ENCODE peak calls at places on chromosomes 3 and 15, in six cellular contexts. One of them, this sample, is unnamed.

GRCh38 chr3:39705351-39705900 is 104.0 kb upstream of the MYRIP start:
- DNase-seq in gastrocnemius medialis: no peak
- DNase-seq in GM13976: no peak
- DNase-seq in BJ: peak
- DNase-seq in foreskin fibroblast: peak
- DNase-seq in breast epithelium: no peak
- DNase-seq in this sample: no peak

GRCh38 chr3:62379206-62379834 is 6.0 kb upstream of the FEZF2 start:
- DNase-seq in GM13976: no peak
- DNase-seq in gastrocnemius medialis: no peak
- DNase-seq in foreskin fibroblast: no peak
- DNase-seq in BJ: no peak
- DNase-seq in breast epithelium: no peak
- DNase-seq in this sample: peak

GRCh38 chr3:157501863-157502262 is 1.4 kb downstream of the VEPH1 start:
- DNase-seq in gastrocnemius medialis: no peak
- DNase-seq in GM13976: no peak
- DNase-seq in breast epithelium: no peak
- DNase-seq in foreskin fibroblast: no peak
- DNase-seq in BJ: no peak
- DNase-seq in this sample: no peak

GRCh38 chr3:58217209-58217811 is 6.5 kb upstream of the DNASE1L3 start:
- DNase-seq in foreskin fibroblast: peak
- DNase-seq in breast epithelium: no peak
- DNase-seq in GM13976: peak
- DNase-seq in gastrocnemius medialis: peak
- DNase-seq in BJ: no peak
- DNase-seq in this sample: no peak

GRCh38 chr3:55459838-55460237 is 27.3 kb downstream of the WNT5A start:
- DNase-seq in foreskin fibroblast: no peak
- DNase-seq in GM13976: no peak
- DNase-seq in breast epithelium: no peak
- DNase-seq in gastrocnemius medialis: no peak
- DNase-seq in BJ: no peak
- DNase-seq in this sample: no peak

GRCh38 chr15:65211157-65211982 is at the start of gene CILP:
- DNase-seq in BJ: no peak
- DNase-seq in foreskin fibroblast: peak
- DNase-seq in breast epithelium: no peak
- DNase-seq in gastrocnemius medialis: peak
- DNase-seq in GM13976: no peak
- DNase-seq in this sample: no peak

GRCh38 chr3:49454457-49454856 is 15.6 kb upstream of the DAG1 start:
- DNase-seq in foreskin fibroblast: no peak
- DNase-seq in breast epithelium: no peak
- DNase-seq in BJ: no peak
- DNase-seq in GM13976: peak
- DNase-seq in gastrocnemius medialis: no peak
- DNase-seq in this sample: no peak

GRCh38 chr15:69468241-69469121 is 15.9 kb downstream of the RPLP1 start:
- DNase-seq in foreskin fibroblast: no peak
- DNase-seq in breast epithelium: peak
- DNase-seq in BJ: no peak
- DNase-seq in gastrocnemius medialis: no peak
- DNase-seq in GM13976: peak
- DNase-seq in this sample: peak

GRCh38 chr15:66905954-66906353 is 159.4 kb upstream of the SMAD3 start:
- DNase-seq in foreskin fibroblast: no peak
- DNase-seq in GM13976: no peak
- DNase-seq in BJ: no peak
- DNase-seq in gastrocnemius medialis: no peak
- DNase-seq in breast epithelium: no peak
- DNase-seq in this sample: no peak
- TF ChIP-seq CTCF in foreskin fibroblast: no peak
- TF ChIP-seq CTCF in GM13976: no peak
- TF ChIP-seq CTCF in BJ: peak
- TF ChIP-seq CTCF in gastrocnemius medialis: no peak
- TF ChIP-seq CTCF in breast epithelium: no peak
- TF ChIP-seq CTCF in this sample: no peak

DNA sequence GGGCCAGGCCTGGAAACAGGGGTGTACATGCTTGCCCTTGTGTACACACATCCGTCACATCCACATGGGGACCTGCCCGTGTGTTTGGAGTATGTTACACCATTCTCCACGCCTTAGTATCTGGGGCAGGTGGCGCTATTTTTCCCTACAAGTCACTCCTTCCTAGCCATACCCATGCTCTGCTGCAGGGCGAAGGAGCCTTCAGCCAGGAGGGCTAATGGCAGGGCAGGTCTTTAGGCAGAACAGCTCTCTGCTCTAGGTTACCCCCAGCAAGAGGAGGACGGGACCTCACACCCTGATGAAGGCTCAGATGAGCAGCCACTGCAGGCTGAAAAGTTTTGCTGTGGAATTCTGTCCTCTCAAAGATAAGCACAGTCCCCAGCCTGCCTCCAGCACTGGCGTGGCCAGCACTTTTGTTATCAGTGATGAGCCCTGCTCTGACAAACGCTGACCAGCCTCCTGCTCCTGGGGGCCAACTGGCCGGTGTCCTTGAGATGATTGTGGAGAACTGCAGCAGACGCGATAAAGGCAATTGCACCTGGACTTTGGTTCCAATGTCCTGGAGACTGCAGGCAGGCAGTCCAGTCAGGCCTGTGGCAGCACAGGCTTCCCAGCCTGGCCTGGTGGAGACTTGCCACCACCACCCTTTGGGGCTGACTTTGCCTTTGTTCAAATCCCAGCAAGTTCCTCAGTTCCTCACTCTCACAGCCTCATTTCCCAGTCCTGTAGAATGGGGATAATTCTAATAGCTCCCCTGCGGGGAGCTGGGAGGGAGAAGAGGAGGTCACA is 19.8 kb upstream of the PIGZ start:
- DNase-seq in breast epithelium: no peak
- DNase-seq in BJ: no peak
- DNase-seq in gastrocnemius medialis: no peak
- DNase-seq in GM13976: no peak
- DNase-seq in foreskin fibroblast: no peak
- DNase-seq in this sample: no peak
- TF ChIP-seq CTCF in breast epithelium: no peak
- TF ChIP-seq CTCF in BJ: peak
- TF ChIP-seq CTCF in gastrocnemius medialis: no peak
- TF ChIP-seq CTCF in GM13976: no peak
- TF ChIP-seq CTCF in foreskin fibroblast: no peak
- TF ChIP-seq CTCF in this sample: no peak

DNA sequence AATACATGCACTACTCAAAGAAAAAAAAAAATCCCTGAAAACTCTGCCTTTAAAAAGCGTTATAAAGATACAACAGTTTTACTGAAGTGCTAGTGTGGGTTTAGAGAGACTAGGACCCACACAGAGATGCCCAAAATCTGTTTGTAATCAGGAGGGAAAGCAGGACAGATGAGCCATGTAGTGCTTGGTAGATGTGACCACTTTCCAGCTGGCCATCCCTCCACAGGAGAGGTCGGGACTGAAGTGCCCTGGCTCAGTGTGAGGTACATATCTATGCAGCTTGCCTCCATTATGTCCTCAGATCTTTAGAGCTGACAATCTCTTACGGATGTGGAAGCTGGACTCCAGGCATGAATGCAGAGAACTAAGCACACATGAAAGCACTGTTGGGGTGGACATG is 57.5 kb upstream of the NANOGP8 start:
- DNase-seq in foreskin fibroblast: no peak
- DNase-seq in breast epithelium: no peak
- DNase-seq in BJ: no peak
- DNase-seq in gastrocnemius medialis: no peak
- DNase-seq in GM13976: no peak
- DNase-seq in this sample: no peak
- TF ChIP-seq CTCF in foreskin fibroblast: no peak
- TF ChIP-seq CTCF in breast epithelium: no peak
- TF ChIP-seq CTCF in BJ: no peak
- TF ChIP-seq CTCF in gastrocnemius medialis: no peak
- TF ChIP-seq CTCF in GM13976: no peak
- TF ChIP-seq CTCF in this sample: no peak

DNA sequence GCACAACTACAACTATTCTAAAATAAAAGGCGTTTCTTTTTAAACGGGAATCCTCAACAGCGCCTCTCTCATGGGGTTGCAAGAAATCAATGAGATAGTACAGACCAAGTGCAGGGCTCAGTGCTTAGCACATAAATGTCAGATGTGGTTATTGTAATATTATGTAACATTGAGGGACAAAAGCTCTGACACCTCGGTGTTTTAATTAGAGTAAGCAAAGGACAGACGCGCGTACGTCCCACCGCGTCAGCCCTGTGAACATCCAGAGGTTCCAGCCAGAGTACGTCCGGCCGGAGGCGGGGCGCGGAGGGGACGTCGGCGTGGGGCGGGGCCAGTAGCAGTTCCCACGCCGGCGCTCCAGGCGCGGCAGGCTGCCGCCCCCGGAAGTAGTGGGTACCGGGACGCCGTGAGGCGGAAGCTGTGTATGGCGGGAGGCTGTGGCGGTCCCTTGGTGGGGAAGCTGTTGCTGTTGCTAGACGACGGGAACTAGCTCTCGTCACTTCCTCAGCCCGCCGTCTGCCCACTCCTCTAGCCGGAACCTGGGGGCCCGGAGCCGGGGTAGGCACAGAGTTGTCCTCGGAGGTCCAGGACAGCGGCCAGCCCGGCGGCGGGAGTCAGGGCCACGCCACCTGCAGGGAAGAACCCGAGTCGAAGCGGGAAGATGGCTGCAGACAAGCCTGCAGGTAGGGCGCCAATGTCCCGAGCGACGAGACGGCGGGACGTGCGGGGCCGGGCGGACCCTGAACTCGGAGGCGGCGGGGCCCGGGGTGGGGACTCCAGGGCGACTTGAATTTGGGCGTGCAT is at the start of gene CNOT10:
- DNase-seq in GM13976: peak
- DNase-seq in breast epithelium: peak
- DNase-seq in BJ: peak
- DNase-seq in foreskin fibroblast: peak
- DNase-seq in gastrocnemius medialis: peak
- DNase-seq in this sample: peak
- TF ChIP-seq CTCF in GM13976: no peak
- TF ChIP-seq CTCF in breast epithelium: peak
- TF ChIP-seq CTCF in BJ: peak
- TF ChIP-seq CTCF in foreskin fibroblast: peak
- TF ChIP-seq CTCF in gastrocnemius medialis: no peak
- TF ChIP-seq CTCF in this sample: peak

GRCh38 chr3:24359645-24360462 is 134.8 kb downstream of the THRB start:
- DNase-seq in GM13976: no peak
- DNase-seq in breast epithelium: no peak
- DNase-seq in foreskin fibroblast: no peak
- DNase-seq in gastrocnemius medialis: no peak
- DNase-seq in BJ: no peak
- DNase-seq in this sample: no peak
- TF ChIP-seq CTCF in GM13976: no peak
- TF ChIP-seq CTCF in breast epithelium: no peak
- TF ChIP-seq CTCF in foreskin fibroblast: no peak
- TF ChIP-seq CTCF in gastrocnemius medialis: no peak
- TF ChIP-seq CTCF in BJ: no peak
- TF ChIP-seq CTCF in this sample: no peak

DNA sequence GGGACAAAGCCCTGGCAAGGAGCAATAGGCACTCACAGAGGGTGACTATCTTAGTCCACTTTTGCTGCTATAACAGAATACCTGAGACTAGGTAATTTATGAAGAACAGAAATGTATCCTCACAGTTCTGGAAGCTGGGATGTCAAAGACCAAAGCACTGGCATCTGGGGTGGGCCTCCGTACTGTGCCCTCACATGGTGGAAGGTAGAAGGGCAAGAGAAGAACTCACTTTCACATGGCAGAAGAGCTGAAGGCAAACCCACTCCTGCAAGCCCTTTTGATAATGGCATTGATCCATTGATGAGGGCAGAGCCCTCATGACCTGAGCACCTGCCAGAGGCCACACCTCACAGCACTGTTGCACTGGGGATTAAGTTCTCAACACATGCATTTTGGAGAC is 173.4 kb upstream of the C2CD4B start:
- DNase-seq in GM13976: no peak
- DNase-seq in breast epithelium: no peak
- DNase-seq in BJ: no peak
- DNase-seq in gastrocnemius medialis: no peak
- DNase-seq in foreskin fibroblast: no peak
- DNase-seq in this sample: no peak
- TF ChIP-seq CTCF in GM13976: no peak
- TF ChIP-seq CTCF in breast epithelium: no peak
- TF ChIP-seq CTCF in BJ: no peak
- TF ChIP-seq CTCF in gastrocnemius medialis: no peak
- TF ChIP-seq CTCF in foreskin fibroblast: no peak
- TF ChIP-seq CTCF in this sample: no peak

GRCh38 chr3:159128628-159129027 is 326.8 kb downstream of the MFSD1 start:
- DNase-seq in gastrocnemius medialis: no peak
- DNase-seq in GM13976: no peak
- DNase-seq in BJ: peak
- DNase-seq in breast epithelium: no peak
- DNase-seq in foreskin fibroblast: peak
- DNase-seq in this sample: no peak
- TF ChIP-seq CTCF in gastrocnemius medialis: no peak
- TF ChIP-seq CTCF in GM13976: no peak
- TF ChIP-seq CTCF in BJ: no peak
- TF ChIP-seq CTCF in breast epithelium: no peak
- TF ChIP-seq CTCF in foreskin fibroblast: no peak
- TF ChIP-seq CTCF in this sample: no peak

This sample was measured in GM13977.